ENCODE peak calls at places on chromosomes 16 and 17, in seven cellular contexts. One of them, this sample, is unnamed.

GRCh38 chr17:17567631-17568030 is 23.9 kb downstream of the PEMT start:
- DNase-seq in H7: no peak
- DNase-seq in C1 segment of cervical spinal cord: peak
- DNase-seq in cardiac septum: peak
- DNase-seq in activated naive CD4-positive, alpha-beta T cell: no peak
- DNase-seq in GM23338: no peak
- DNase-seq in CD14-positive monocyte: no peak
- DNase-seq in this sample: no peak

GRCh38 chr17:70987867-70988340 is 818.6 kb downstream of the KCNJ2 start:
- DNase-seq in GM23338: peak
- DNase-seq in CD14-positive monocyte: no peak
- DNase-seq in C1 segment of cervical spinal cord: no peak
- DNase-seq in cardiac septum: no peak
- DNase-seq in activated naive CD4-positive, alpha-beta T cell: no peak
- DNase-seq in H7: peak
- DNase-seq in this sample: no peak

GRCh38 chr16:18788828-18789514 is 1.2 kb downstream of the RPS15A start:
- DNase-seq in GM23338: no peak
- DNase-seq in activated naive CD4-positive, alpha-beta T cell: no peak
- DNase-seq in H7: no peak
- DNase-seq in cardiac septum: no peak
- DNase-seq in CD14-positive monocyte: no peak
- DNase-seq in C1 segment of cervical spinal cord: no peak
- DNase-seq in this sample: no peak

GRCh38 chr17:16283705-16284104 is 66.7 kb downstream of the PIGL start:
- DNase-seq in C1 segment of cervical spinal cord: no peak
- DNase-seq in cardiac septum: no peak
- DNase-seq in H7: no peak
- DNase-seq in GM23338: no peak
- DNase-seq in activated naive CD4-positive, alpha-beta T cell: no peak
- DNase-seq in CD14-positive monocyte: no peak
- DNase-seq in this sample: no peak

GRCh38 chr17:59296190-59296589 is 35.3 kb upstream of the YPEL2 start:
- DNase-seq in cardiac septum: no peak
- DNase-seq in activated naive CD4-positive, alpha-beta T cell: no peak
- DNase-seq in GM23338: no peak
- DNase-seq in C1 segment of cervical spinal cord: no peak
- DNase-seq in CD14-positive monocyte: no peak
- DNase-seq in H7: no peak
- DNase-seq in this sample: no peak

GRCh38 chr16:30941600-30942420 is 7.1 kb upstream of the ORAI3 start:
- DNase-seq in cardiac septum: peak
- DNase-seq in GM23338: peak
- DNase-seq in C1 segment of cervical spinal cord: peak
- DNase-seq in CD14-positive monocyte: peak
- DNase-seq in activated naive CD4-positive, alpha-beta T cell: peak
- DNase-seq in H7: peak
- DNase-seq in this sample: no peak

GRCh38 chr17:60390223-60390622 is 1.7 kb downstream of the USP32 start:
- DNase-seq in GM23338: no peak
- DNase-seq in CD14-positive monocyte: peak
- DNase-seq in H7: no peak
- DNase-seq in cardiac septum: no peak
- DNase-seq in C1 segment of cervical spinal cord: no peak
- DNase-seq in activated naive CD4-positive, alpha-beta T cell: no peak
- DNase-seq in this sample: no peak

GRCh38 chr17:44969144-44969780 is 1.2 kb upstream of the C1QL1 start:
- DNase-seq in C1 segment of cervical spinal cord: no peak
- DNase-seq in H7: peak
- DNase-seq in activated naive CD4-positive, alpha-beta T cell: no peak
- DNase-seq in GM23338: peak
- DNase-seq in CD14-positive monocyte: no peak
- DNase-seq in cardiac septum: no peak
- DNase-seq in this sample: no peak

GRCh38 chr17:61366715-61367413 is 32.8 kb upstream of the TBX2 start:
- DNase-seq in C1 segment of cervical spinal cord: no peak
- DNase-seq in CD14-positive monocyte: no peak
- DNase-seq in H7: no peak
- DNase-seq in GM23338: no peak
- DNase-seq in cardiac septum: peak
- DNase-seq in activated naive CD4-positive, alpha-beta T cell: no peak
- DNase-seq in this sample: no peak

GRCh38 chr17:8041249-8041928 is 2.5 kb downstream of the ALOX15B start:
- DNase-seq in GM23338: peak
- DNase-seq in C1 segment of cervical spinal cord: peak
- DNase-seq in CD14-positive monocyte: no peak
- DNase-seq in cardiac septum: no peak
- DNase-seq in H7: peak
- DNase-seq in activated naive CD4-positive, alpha-beta T cell: no peak
- DNase-seq in this sample: peak

GRCh38 chr16:83899272-83899897 is 470 bp downstream of the MLYCD start:
- DNase-seq in GM23338: peak
- DNase-seq in H7: peak
- DNase-seq in C1 segment of cervical spinal cord: no peak
- DNase-seq in activated naive CD4-positive, alpha-beta T cell: no peak
- DNase-seq in CD14-positive monocyte: no peak
- DNase-seq in cardiac septum: no peak
- DNase-seq in this sample: no peak

GRCh38 chr16:2701272-2701671 is 18.8 kb downstream of the PRSS27 start:
- DNase-seq in GM23338: no peak
- DNase-seq in activated naive CD4-positive, alpha-beta T cell: no peak
- DNase-seq in CD14-positive monocyte: no peak
- DNase-seq in C1 segment of cervical spinal cord: no peak
- DNase-seq in cardiac septum: no peak
- DNase-seq in H7: no peak
- DNase-seq in this sample: no peak

GRCh38 chr17:17024778-17025300 is 17.4 kb upstream of the MPRIP start:
- DNase-seq in cardiac septum: peak
- DNase-seq in GM23338: no peak
- DNase-seq in C1 segment of cervical spinal cord: no peak
- DNase-seq in activated naive CD4-positive, alpha-beta T cell: no peak
- DNase-seq in CD14-positive monocyte: no peak
- DNase-seq in H7: no peak
- DNase-seq in this sample: no peak

GRCh38 chr16:85578599-85578948 is 34.5 kb upstream of the GSE1 start:
- DNase-seq in CD14-positive monocyte: no peak
- DNase-seq in activated naive CD4-positive, alpha-beta T cell: no peak
- DNase-seq in cardiac septum: no peak
- DNase-seq in H7: peak
- DNase-seq in C1 segment of cervical spinal cord: no peak
- DNase-seq in GM23338: peak
- DNase-seq in this sample: no peak

GRCh38 chr16:85419503-85420408 is 193.4 kb upstream of the GSE1 start:
- DNase-seq in cardiac septum: peak
- DNase-seq in GM23338: no peak
- DNase-seq in CD14-positive monocyte: peak
- DNase-seq in C1 segment of cervical spinal cord: no peak
- DNase-seq in activated naive CD4-positive, alpha-beta T cell: no peak
- DNase-seq in H7: no peak
- DNase-seq in this sample: no peak

GRCh38 chr17:72576289-72576759 is 455.5 kb downstream of the SOX9 start:
- DNase-seq in CD14-positive monocyte: no peak
- DNase-seq in C1 segment of cervical spinal cord: peak
- DNase-seq in H7: peak
- DNase-seq in GM23338: peak
- DNase-seq in cardiac septum: no peak
- DNase-seq in activated naive CD4-positive, alpha-beta T cell: no peak
- DNase-seq in this sample: no peak

GRCh38 chr17:27929990-27930389 is 36.8 kb upstream of the LYRM9 start:
- DNase-seq in cardiac septum: no peak
- DNase-seq in GM23338: no peak
- DNase-seq in CD14-positive monocyte: no peak
- DNase-seq in H7: no peak
- DNase-seq in C1 segment of cervical spinal cord: no peak
- DNase-seq in activated naive CD4-positive, alpha-beta T cell: no peak
- DNase-seq in this sample: no peak

GRCh38 chr16:70749681-70750601 is 51.0 kb downstream of the VAC14 start:
- DNase-seq in cardiac septum: no peak
- DNase-seq in C1 segment of cervical spinal cord: peak
- DNase-seq in H7: peak
- DNase-seq in CD14-positive monocyte: no peak
- DNase-seq in activated naive CD4-positive, alpha-beta T cell: no peak
- DNase-seq in GM23338: peak
- DNase-seq in this sample: no peak

GRCh38 chr17:62090021-62090824 is 25.1 kb upstream of the MED13 start:
- DNase-seq in C1 segment of cervical spinal cord: no peak
- DNase-seq in CD14-positive monocyte: no peak
- DNase-seq in activated naive CD4-positive, alpha-beta T cell: no peak
- DNase-seq in H7: no peak
- DNase-seq in cardiac septum: no peak
- DNase-seq in GM23338: no peak
- DNase-seq in this sample: no peak

GRCh38 chr16:1713933-1714332 is 7.9 kb downstream of the MAPK8IP3 start:
- DNase-seq in activated naive CD4-positive, alpha-beta T cell: no peak
- DNase-seq in cardiac septum: no peak
- DNase-seq in GM23338: peak
- DNase-seq in CD14-positive monocyte: no peak
- DNase-seq in C1 segment of cervical spinal cord: no peak
- DNase-seq in H7: peak
- DNase-seq in this sample: no peak

GRCh38 chr17:8608001-8608400 is 22.5 kb downstream of the MYH10 start:
- DNase-seq in cardiac septum: no peak
- DNase-seq in C1 segment of cervical spinal cord: no peak
- DNase-seq in CD14-positive monocyte: no peak
- DNase-seq in GM23338: no peak
- DNase-seq in activated naive CD4-positive, alpha-beta T cell: no peak
- DNase-seq in H7: no peak
- DNase-seq in this sample: no peak

GRCh38 chr17:2700491-2701141 is 10.9 kb downstream of the CLUH start:
- DNase-seq in cardiac septum: peak
- DNase-seq in CD14-positive monocyte: no peak
- DNase-seq in C1 segment of cervical spinal cord: no peak
- DNase-seq in activated naive CD4-positive, alpha-beta T cell: no peak
- DNase-seq in GM23338: no peak
- DNase-seq in H7: peak
- DNase-seq in this sample: no peak

GRCh38 chr17:69427486-69428197 is 13.1 kb downstream of the MAP2K6 start:
- DNase-seq in activated naive CD4-positive, alpha-beta T cell: no peak
- DNase-seq in CD14-positive monocyte: no peak
- DNase-seq in H7: no peak
- DNase-seq in C1 segment of cervical spinal cord: no peak
- DNase-seq in cardiac septum: no peak
- DNase-seq in GM23338: no peak
- DNase-seq in this sample: no peak

GRCh38 chr17:9187828-9188227 is 166.5 kb downstream of the NTN1 start:
- DNase-seq in GM23338: no peak
- DNase-seq in H7: no peak
- DNase-seq in C1 segment of cervical spinal cord: no peak
- DNase-seq in activated naive CD4-positive, alpha-beta T cell: no peak
- DNase-seq in cardiac septum: no peak
- DNase-seq in CD14-positive monocyte: no peak
- DNase-seq in this sample: no peak

GRCh38 chr16:85586360-85587145 is 26.6 kb upstream of the GSE1 start:
- DNase-seq in activated naive CD4-positive, alpha-beta T cell: no peak
- DNase-seq in GM23338: no peak
- DNase-seq in CD14-positive monocyte: no peak
- DNase-seq in cardiac septum: no peak
- DNase-seq in C1 segment of cervical spinal cord: peak
- DNase-seq in H7: no peak
- DNase-seq in this sample: no peak

GRCh38 chr16:3718019-3718391 is 681 bp upstream of the TRAP1 start:
- DNase-seq in C1 segment of cervical spinal cord: no peak
- DNase-seq in GM23338: no peak
- DNase-seq in H7: no peak
- DNase-seq in CD14-positive monocyte: no peak
- DNase-seq in activated naive CD4-positive, alpha-beta T cell: no peak
- DNase-seq in cardiac septum: no peak
- DNase-seq in this sample: no peak